ENCODE peak calls at places on chromosomes 2 and 18, in seven cellular contexts. P is COR-L47, Y is RWPE1, U is head of caudate nucleus, F is NCI-H1436, I is NCI-H510A, C is endothelial cell. G is an unnamed sample.

GRCh38 chr18:10421859-10422258 is 32.6 kb upstream of the APCDD1 start:
- DNase-seq in P (no peak), I (no peak), C (no peak), U (no peak), Y (no peak), F (no peak), G (no peak)

GRCh38 chr2:151922845-151923666 is 94.8 kb upstream of the ARL5A start:
- DNase-seq in I (no peak), Y (no peak), P (peak; percentile 23), C (no peak), F (no peak), U (peak; percentile 54), G (no peak)

GRCh38 chr2:199379251-199379650 is 78.5 kb downstream of the SATB2 start:
- DNase-seq in Y (peak; percentile 59), F (no peak), P (no peak), U (no peak), C (no peak), I (peak; percentile 31), G (no peak)

GRCh38 chr18:9631814-9632496 is 17.6 kb upstream of the PPP4R1 start:
- DNase-seq in P (no peak), Y (peak; percentile 73), F (no peak), I (no peak), C (no peak), U (no peak), G (no peak)

GRCh38 chr18:77199707-77200106 is 49.9 kb upstream of the GALR1 start:
- DNase-seq in U (no peak), Y (no peak), C (no peak), I (no peak), F (no peak), P (no peak), G (no peak)

GRCh38 chr2:174585111-174585510 is 12.5 kb downstream of the WIPF1 start:
- DNase-seq in I (peak; percentile 43), P (no peak), F (no peak), U (no peak), C (no peak), Y (no peak), G (no peak)

GRCh38 chr2:58896600-58896999 is 655.5 kb upstream of the FANCL start:
- DNase-seq in C (no peak), P (no peak), I (no peak), Y (no peak), F (no peak), U (no peak), G (no peak)

GRCh38 chr2:229715895-229716507 is 1.6 kb upstream of the DNER start:
- DNase-seq in F (peak; percentile 61), I (peak; percentile 64), U (peak; percentile 70), Y (peak; percentile 47), C (peak; percentile 33), P (peak; percentile 23), G (peak; percentile 21)

GRCh38 chr18:48295586-48296311 is 113.4 kb downstream of the ZBTB7C start:
- DNase-seq in Y (no peak), F (no peak), C (peak; percentile 33), U (no peak), I (peak; percentile 50), P (peak; percentile 49), G (no peak)

GRCh38 chr2:229199267-229199666 is 71.8 kb downstream of the PID1 start:
- DNase-seq in Y (no peak), I (no peak), P (no peak), F (no peak), U (no peak), C (no peak), G (no peak)

G was measured in neural crest cell.